ENCODE peak calls at places on chromosomes 5 and 9, in seven cellular contexts. D, U, E, O, Q, X and K are unnamed samples.

GRCh38 chr9:89419978-89420394 is 77.9 kb downstream of the SEMA4D start:
- DNase-seq in D (no peak), O (no peak), U (no peak), Q (no peak), X (no peak), E (peak; percentile 22), K (no peak)

GRCh38 chr9:92734931-92735906 is 29.4 kb downstream of the BICD2 start:
- DNase-seq in Q (peak; percentile 35), E (no peak), D (no peak), U (no peak), O (no peak), X (no peak), K (no peak)

GRCh38 chr9:82571540-82571939 is 491.4 kb downstream of the RASEF start:
- DNase-seq in O (no peak), E (no peak), U (no peak), X (no peak), Q (no peak), D (no peak), K (no peak)

GRCh38 chr5:147544556-147544955 is 34.7 kb upstream of the DPYSL3 start:
- DNase-seq in Q (no peak), E (no peak), D (no peak), U (no peak), X (no peak), O (no peak), K (no peak)

GRCh38 chr9:27386759-27387158 is 89.8 kb upstream of the EQTN start:
- DNase-seq in X (no peak), U (no peak), D (no peak), O (no peak), Q (no peak), E (no peak), K (no peak)

GRCh38 chr5:15585826-15586591 is 86.0 kb downstream of the FBXL7 start:
- DNase-seq in O (no peak), E (no peak), X (no peak), D (no peak), U (no peak), Q (no peak), K (no peak)

GRCh38 chr9:2209400-2209799 is 194.3 kb downstream of the SMARCA2 start:
- DNase-seq in E (no peak), D (no peak), Q (no peak), U (no peak), X (no peak), O (peak; percentile 24), K (no peak)

GRCh38 chr5:91383956-91384300 is 811 bp upstream of the ARRDC3 start:
- DNase-seq in U (peak; percentile 45), D (peak; percentile 25), E (no peak), X (peak; percentile 48), Q (peak; percentile 74), O (peak; percentile 38), K (no peak)

GRCh38 chr9:127808347-127809001 is 5.8 kb downstream of the FPGS start:
- DNase-seq in Q (no peak), E (no peak), O (no peak), U (no peak), D (no peak), X (no peak), K (no peak)

GRCh38 chr9:111949919-111950318 is 53.3 kb downstream of the UGCG start:
- DNase-seq in U (no peak), E (no peak), D (no peak), Q (no peak), X (no peak), O (peak; percentile 74), K (no peak)

GRCh38 chr9:20980713-20981481 is 50.5 kb downstream of the HACD4 start:
- DNase-seq in D (peak; percentile 33), U (no peak), E (no peak), O (peak; percentile 60), Q (no peak), X (peak; percentile 41), K (peak; percentile 88)

GRCh38 chr5:137693951-137694721 is 41.8 kb downstream of the KLHL3 start:
- DNase-seq in E (no peak), Q (no peak), X (no peak), O (no peak), D (no peak), U (no peak), K (no peak)

GRCh38 chr9:35907732-35908483 is 1.4 kb upstream of the SPAAR start:
- DNase-seq in U (peak; percentile 39), Q (peak; percentile 90), X (peak; percentile 74), E (no peak), D (no peak), O (peak; percentile 94), K (peak; percentile 99)

GRCh38 chr9:137052998-137053943 is 590 bp downstream of the ENTPD2 start:
- DNase-seq in O (no peak), D (no peak), E (no peak), U (peak; percentile 53), Q (peak; percentile 75), X (no peak), K (no peak)

GRCh38 chr5:149731332-149731616 is 1.2 kb downstream of the PPARGC1B start:
- DNase-seq in E (no peak), X (no peak), O (no peak), D (no peak), Q (no peak), U (no peak), K (no peak)

GRCh38 chr5:28810751-28811136 is 1772.4 kb upstream of the CDH9 start:
- DNase-seq in U (no peak), Q (no peak), X (no peak), O (no peak), E (no peak), D (no peak), K (no peak)

GRCh38 chr5:173197375-173197891 is 37.6 kb downstream of the NKX2-5 start:
- DNase-seq in U (no peak), O (no peak), E (no peak), X (no peak), Q (no peak), D (no peak), K (no peak)

GRCh38 chr5:74625742-74626241 is 14.7 kb downstream of the ENC1 start:
- DNase-seq in E (no peak), U (no peak), Q (peak; percentile 78), X (no peak), O (peak; percentile 42), D (no peak), K (peak; percentile 25)

GRCh38 chr5:112848116-112848811 is 12.8 kb upstream of the SRP19 start:
- DNase-seq in E (no peak), Q (peak; percentile 61), O (peak; percentile 84), D (peak; percentile 51), X (no peak), U (peak; percentile 78), K (peak; percentile 79)

GRCh38 chr5:61167382-61167781 is 5.1 kb upstream of the SMIM15 start:
- DNase-seq in Q (peak; percentile 58), D (no peak), X (no peak), E (no peak), O (peak; percentile 71), U (no peak), K (peak; percentile 67)

GRCh38 chr9:5425006-5425628 is 12.6 kb downstream of the PLGRKT start:
- DNase-seq in Q (no peak), E (no peak), X (no peak), D (peak; percentile 30), O (peak; percentile 54), U (peak; percentile 11), K (peak; percentile 47)

GRCh38 chr9:129665814-129666511 is 516 bp downstream of the PRRX2 start:
- DNase-seq in X (no peak), E (no peak), Q (peak; percentile 65), O (no peak), U (peak; percentile 51), D (no peak), K (no peak)

GRCh38 chr9:88826651-88827245 is 164.5 kb upstream of the S1PR3 start:
- DNase-seq in U (no peak), O (peak; percentile 78), D (no peak), X (no peak), E (no peak), Q (no peak), K (peak; percentile 89)

GRCh38 chr9:113221800-113222481 is 597 bp downstream of the SLC31A1 start:
- DNase-seq in O (no peak), D (no peak), Q (no peak), X (no peak), U (no peak), E (no peak), K (no peak)

GRCh38 chr5:123460296-123460729 is 37.1 kb upstream of the CEP120 start:
- DNase-seq in Q (peak; percentile 71), O (peak; percentile 17), X (peak; percentile 40), U (no peak), E (no peak), D (no peak), K (no peak)

GRCh38 chr5:67693956-67694564 is 497.5 kb upstream of the CD180 start:
- DNase-seq in E (no peak), D (no peak), U (no peak), X (peak; percentile 72), O (peak; percentile 67), Q (no peak), K (peak; percentile 89)

GRCh38 chr9:137305788-137306545 is 3.9 kb upstream of the NRARP start:
- DNase-seq in O (no peak), U (peak; percentile 15), E (no peak), X (no peak), D (no peak), Q (peak; percentile 65), K (no peak)

GRCh38 chr9:104091708-104092107 is 2.4 kb upstream of the SMC2 start:
- DNase-seq in X (peak; percentile 70), E (no peak), O (peak; percentile 76), D (no peak), Q (no peak), U (peak; percentile 1), K (peak; percentile 19)
- TF ChIP-seq CTCF in X (peak; percentile 45), E (no peak), O (peak; percentile 36), D (peak; percentile 41), Q (peak; percentile 41), U (no peak), K (no peak)

DNA sequence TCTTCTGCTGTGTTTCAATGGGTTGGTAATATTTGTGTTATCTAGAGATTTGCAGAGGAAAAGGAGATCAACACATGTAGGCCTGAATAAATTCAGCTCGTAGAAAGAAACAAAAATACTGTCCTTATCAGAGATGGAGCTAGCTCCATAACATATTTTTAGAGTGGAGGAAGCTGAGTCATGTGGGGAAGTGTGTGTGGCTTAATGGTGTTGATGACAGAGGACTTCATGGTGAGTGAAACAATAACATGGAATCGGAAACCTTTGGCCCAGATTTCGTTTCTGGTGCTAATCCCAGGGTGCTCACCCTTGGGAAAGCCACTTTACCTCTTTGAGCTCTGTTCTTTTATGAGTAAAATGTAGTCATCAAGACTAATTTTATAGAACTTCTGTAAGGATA is 825.0 kb downstream of the TLR4 start:
- DNase-seq in U (no peak), O (peak; percentile 58), E (no peak), Q (no peak), X (no peak), D (no peak), K (peak; percentile 30)
- TF ChIP-seq CTCF in U (no peak), O (no peak), E (no peak), Q (no peak), X (no peak), D (no peak), K (no peak)

GRCh38 chr9:134983094-134983493 is 65.4 kb upstream of the FCN1 start:
- DNase-seq in X (peak; percentile 44), E (no peak), Q (peak; percentile 94), U (peak; percentile 16), D (peak; percentile 2), O (peak; percentile 14), K (peak; percentile 17)
- TF ChIP-seq CTCF in X (peak; percentile 41), E (no peak), Q (peak; percentile 91), U (peak; percentile 59), D (peak; percentile 73), O (peak; percentile 38), K (peak; percentile 35)

GRCh38 chr9:34611251-34611810 is 566 bp downstream of the RPP25L start:
- DNase-seq in X (peak; percentile 49), D (no peak), U (no peak), Q (no peak), O (no peak), E (no peak), K (no peak)
- TF ChIP-seq CTCF in X (no peak), D (no peak), U (no peak), Q (no peak), O (no peak), E (no peak), K (no peak)

GRCh38 chr5:82107277-82107676 is 135.5 kb downstream of the ATG10 start:
- DNase-seq in O (peak; percentile 68), Q (no peak), U (peak; percentile 59), X (no peak), D (no peak), E (no peak), K (peak; percentile 64)
- TF ChIP-seq CTCF in O (peak; percentile 49), Q (peak; percentile 69), U (peak; percentile 66), X (peak; percentile 49), D (peak; percentile 29), E (no peak), K (peak; percentile 63)